ENCODE peak calls at places on chromosomes 7 and 10, in five cellular contexts. J is fibroblast of lung, Q is WTC11, S is bronchial epithelial cell, Z is progenitor cell of endocrine pancreas. U is an unnamed sample.

GRCh38 chr7:43721193-43721806 is 8.0 kb downstream of the COA1 start:
- DNase-seq in J (peak; percentile 37), Q (no peak), S (peak; percentile 52), Z (no peak), U (no peak)

GRCh38 chr10:80392250-80392649 is 16.1 kb upstream of the PRXL2A start:
- DNase-seq in J (no peak), Q (no peak), S (peak; percentile 40), Z (no peak), U (no peak)

GRCh38 chr10:36534471-36535002 is 590.9 kb upstream of the ANKRD30A start:
- DNase-seq in J (peak; percentile 84), Q (no peak), S (peak; percentile 99), Z (no peak), U (no peak)

GRCh38 chr10:123576706-123577105 is 89.4 kb upstream of the GPR26 start:
- DNase-seq in J (no peak), Q (no peak), S (no peak), Z (no peak), U (no peak)

GRCh38 chr10:29102233-29102632 is 186.6 kb upstream of the LYZL1 start:
- DNase-seq in J (peak; percentile 63), Q (no peak), S (no peak), Z (no peak), U (no peak)

GRCh38 chr10:69506487-69506833 is 55.2 kb downstream of the TSPAN15 start:
- DNase-seq in J (no peak), Q (no peak), S (no peak), Z (no peak), U (peak; percentile 69)

GRCh38 chr7:80859272-80859970 is 59.4 kb downstream of the SEMA3C start:
- DNase-seq in J (peak; percentile 50), Q (no peak), S (no peak), Z (no peak), U (no peak)

GRCh38 chr10:125160856-125161569 is 650 bp upstream of the CTBP2 start:
- DNase-seq in J (peak; percentile 89), Q (peak; percentile 80), S (peak; percentile 69), Z (peak; percentile 82), U (peak; percentile 88)

GRCh38 chr7:151228024-151228866 is 1.2 kb upstream of the ABCF2 start:
- DNase-seq in J (no peak), Q (no peak), S (peak; percentile 7), Z (no peak), U (no peak)

GRCh38 chr7:135247746-135248471 is 14.3 kb downstream of the STRA8 start:
- DNase-seq in J (no peak), Q (no peak), S (no peak), Z (no peak), U (peak; percentile 68)

GRCh38 chr10:18140149-18140956 is at the start of gene CACNB2:
- DNase-seq in J (peak; percentile 69), Q (peak; percentile 70), S (no peak), Z (peak; percentile 59), U (no peak)

GRCh38 chr10:6396652-6397051 is 183.4 kb downstream of the PRKCQ start:
- DNase-seq in J (peak; percentile 74), Q (no peak), S (peak; percentile 89), Z (no peak), U (no peak)

GRCh38 chr10:87816842-87817178 is 1.2 kb downstream of the ATAD1 start:
- DNase-seq in J (no peak), Q (no peak), S (no peak), Z (no peak), U (no peak)

GRCh38 chr7:98703916-98704315 is 86.8 kb downstream of the NPTX2 start:
- DNase-seq in J (no peak), Q (no peak), S (no peak), Z (no peak), U (no peak)

GRCh38 chr7:130009848-130010688 is 41.1 kb downstream of the ZC3HC1 start:
- DNase-seq in J (peak; percentile 90), Q (no peak), S (peak; percentile 95), Z (no peak), U (no peak)

GRCh38 chr7:2863461-2864066 is 19.5 kb upstream of the GNA12 start:
- DNase-seq in J (peak; percentile 98), Q (peak; percentile 32), S (peak; percentile 89), Z (no peak), U (no peak)

GRCh38 chr7:127251048-127251451 is 1.7 kb downstream of the GRM8 start:
- DNase-seq in J (no peak), Q (no peak), S (no peak), Z (no peak), U (no peak)

GRCh38 chr7:35624299-35625186 is 70.4 kb downstream of the HERPUD2 start:
- DNase-seq in J (peak; percentile 22), Q (peak; percentile 52), S (peak; percentile 31), Z (peak; percentile 26), U (no peak)

GRCh38 chr7:108455833-108456677 is at the start of gene NRCAM:
- DNase-seq in J (peak; percentile 68), Q (peak; percentile 94), S (no peak), Z (peak; percentile 79), U (peak; percentile 91)

GRCh38 chr10:51297438-51297837 is 223.2 kb downstream of the PRKG1 start:
- DNase-seq in J (peak; percentile 51), Q (no peak), S (peak; percentile 66), Z (no peak), U (no peak)

GRCh38 chr10:34709637-34710390 is 105.3 kb downstream of the PARD3 start:
- DNase-seq in J (no peak), Q (no peak), S (no peak), Z (no peak), U (no peak)

GRCh38 chr10:129410688-129411087 is 56.4 kb upstream of the MGMT start:
- DNase-seq in J (no peak), Q (no peak), S (no peak), Z (no peak), U (no peak)

GRCh38 chr7:67854784-67855183 is 858.2 kb downstream of the TYW1 start:
- DNase-seq in J (no peak), Q (no peak), S (no peak), Z (no peak), U (no peak)

GRCh38 chr10:21687197-21687993 is 153.4 kb downstream of the MLLT10 start:
- DNase-seq in J (peak; percentile 17), Q (no peak), S (peak; percentile 33), Z (no peak), U (no peak)

GRCh38 chr7:25098096-25099046 is 26.7 kb downstream of the CYCS start:
- DNase-seq in J (peak; percentile 57), Q (peak; percentile 58), S (peak; percentile 72), Z (peak; percentile 24), U (no peak)
- TF ChIP-seq CTCF in J (peak; percentile 97), Q (peak; percentile 74), S (peak; percentile 78), Z (peak; percentile 92), U (peak; percentile 88)

GRCh38 chr10:77034795-77035194 is 602.8 kb downstream of the KCNMA1 start:
- DNase-seq in J (no peak), Q (no peak), S (no peak), Z (no peak), U (peak; percentile 54)

GRCh38 chr10:77038412-77038806 is 599.2 kb downstream of the KCNMA1 start:
- DNase-seq in J (no peak), Q (no peak), S (no peak), Z (no peak), U (peak; percentile 2)

GRCh38 chr10:77041636-77042258 is 595.9 kb downstream of the KCNMA1 start:
- DNase-seq in J (no peak), Q (no peak), S (no peak), Z (no peak), U (no peak)

GRCh38 chr10:77037735-77038411 is 599.7 kb downstream of the KCNMA1 start:
- DNase-seq in J (no peak), Q (no peak), S (no peak), Z (no peak), U (peak; percentile 44)

DNA sequence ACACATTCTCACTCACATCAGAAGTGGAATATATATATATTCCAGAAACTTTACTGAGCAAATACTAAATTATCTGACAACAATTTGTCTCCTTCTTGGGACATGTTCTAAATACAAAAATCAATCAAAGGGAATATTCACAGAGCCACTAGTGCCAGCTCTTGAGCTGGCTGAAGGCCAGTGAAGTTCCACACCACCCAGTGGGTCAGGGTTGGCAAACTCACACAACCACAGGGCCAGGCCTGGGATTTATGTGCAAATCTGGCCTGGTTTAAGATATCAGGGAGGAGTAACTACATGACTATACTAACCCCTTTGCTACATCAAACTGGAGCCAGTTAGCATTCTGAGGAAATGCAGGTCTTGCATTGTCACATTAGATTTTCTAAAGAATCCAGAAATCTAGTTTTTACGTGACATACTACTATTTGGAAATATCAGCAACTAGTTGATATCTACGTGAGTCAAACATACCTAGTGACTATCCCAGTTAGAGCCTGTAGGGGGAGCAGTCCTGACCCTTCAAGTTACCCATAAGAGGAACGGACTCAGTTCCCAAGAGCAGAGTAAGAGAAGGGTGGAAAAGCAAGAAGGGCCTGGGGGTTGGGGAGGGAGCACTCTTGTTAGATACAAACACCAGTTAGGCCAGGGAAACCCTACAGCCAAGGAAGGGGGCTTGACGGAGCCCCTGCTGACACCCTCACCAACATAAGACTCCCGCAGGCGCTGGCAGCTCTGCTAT is 600.4 kb downstream of the KCNMA1 start:
- DNase-seq in J (peak; percentile 22), Q (peak; percentile 42), S (peak; percentile 40), Z (no peak), U (peak; percentile 56)
- TF ChIP-seq CTCF in J (peak; percentile 64), Q (peak; percentile 72), S (peak; percentile 54), Z (peak; percentile 72), U (peak; percentile 60)

GRCh38 chr7:27689878-27690164 is 27.1 kb upstream of the HIBADH start:
- DNase-seq in J (no peak), Q (no peak), S (no peak), Z (no peak), U (no peak)
- TF ChIP-seq CTCF in J (no peak), Q (no peak), S (no peak), Z (no peak), U (no peak)

GRCh38 chr7:128902761-128903585 is 7.5 kb downstream of the KCP start:
- DNase-seq in J (no peak), Q (no peak), S (peak; percentile 41), Z (no peak), U (no peak)
- TF ChIP-seq CTCF in J (no peak), Q (no peak), S (no peak), Z (no peak), U (no peak)

U was measured in osteocyte.